ENCODE peak calls at places on chromosomes 3 and 15, in eight cellular contexts. M, I, C, Q, W, S, A and R are unnamed samples. For H3K36me3, the result is how much of the 10 kb centered on the place peaks cover.

GRCh38 chr15:38531509-38531908 is 33.1 kb downstream of the RASGRP1 start:
- DNase-seq in M (no peak), I (no peak), C (no peak), Q (no peak), W (no peak), S (no peak), A (peak), R (no peak)

GRCh38 chr15:89002281-89002761 is 85.9 kb upstream of the ABHD2 start:
- DNase-seq in M (no peak), I (no peak), C (no peak), Q (no peak), W (no peak), S (no peak), A (peak), R (peak)

GRCh38 chr15:71725215-71725955 is 85.0 kb upstream of the NR2E3 start:
- DNase-seq in M (no peak), I (no peak), C (no peak), Q (no peak), W (no peak), S (no peak), A (no peak), R (no peak)

GRCh38 chr3:26279091-26279490 is 343.5 kb upstream of the LRRC3B start:
- DNase-seq in M (no peak), I (no peak), C (no peak), Q (no peak), W (no peak), S (no peak), A (no peak), R (no peak)

GRCh38 chr15:39282663-39283208 is 298.1 kb upstream of the THBS1 start:
- DNase-seq in M (no peak), I (no peak), C (no peak), Q (no peak), W (no peak), S (no peak), A (no peak), R (no peak)

GRCh38 chr15:51191072-51191665 is 96.5 kb upstream of the TNFAIP8L3 start:
- DNase-seq in M (no peak), I (no peak), C (no peak), Q (no peak), W (no peak), S (no peak), A (no peak), R (no peak)

GRCh38 chr3:125024817-125025216 is 31.0 kb downstream of the HEG1 start:
- DNase-seq in M (peak), I (no peak), C (no peak), Q (peak), W (no peak), S (no peak), A (peak), R (no peak)

GRCh38 chr3:52453496-52454234 is at the start of gene TNNC1:
- DNase-seq in M (peak), I (no peak), C (no peak), Q (peak), W (no peak), S (peak), A (no peak), R (no peak)

GRCh38 chr15:70063992-70064379 is 33.7 kb downstream of the TLE3 start:
- DNase-seq in M (no peak), I (no peak), C (no peak), Q (no peak), W (no peak), S (no peak), A (no peak), R (no peak)

GRCh38 chr3:187748050-187748481 is 2.8 kb upstream of the BCL6 start:
- DNase-seq in M (peak), I (peak), C (peak), Q (peak), W (peak), S (peak), A (peak), R (no peak)

GRCh38 chr3:153001428-153001827 is 160.6 kb upstream of the RAP2B start:
- DNase-seq in M (no peak), I (no peak), C (no peak), Q (no peak), W (no peak), S (no peak), A (no peak), R (no peak)

GRCh38 chr3:25448750-25449684 is 21.0 kb downstream of the RARB start:
- DNase-seq in M (peak), I (no peak), C (no peak), Q (peak), W (peak), S (peak), A (peak), R (no peak)

GRCh38 chr3:147415337-147415736 is 6.2 kb downstream of the ZIC1 start:
- DNase-seq in M (no peak), I (no peak), C (no peak), Q (no peak), W (no peak), S (no peak), A (no peak), R (no peak)

GRCh38 chr3:184602406-184603155 is 41.0 kb downstream of the EPHB3 start:
- DNase-seq in M (no peak), I (no peak), C (no peak), Q (no peak), W (no peak), S (no peak), A (no peak), R (no peak)

GRCh38 chr15:70556376-70556775 is 207.0 kb downstream of the UACA start:
- DNase-seq in M (no peak), I (no peak), C (no peak), Q (no peak), W (no peak), S (no peak), A (no peak), R (no peak)

GRCh38 chr15:58038426-58039106 is 26.9 kb downstream of the ALDH1A2 start:
- DNase-seq in M (no peak), I (no peak), C (no peak), Q (peak), W (no peak), S (no peak), A (peak), R (no peak)

GRCh38 chr3:164470471-164470870 is 607.8 kb downstream of the SI start:
- DNase-seq in M (no peak), I (no peak), C (no peak), Q (no peak), W (no peak), S (no peak), A (peak), R (no peak)

GRCh38 chr15:50542051-50542450 is 4.4 kb downstream of the USP50 start:
- DNase-seq in M (no peak), I (no peak), C (no peak), Q (no peak), W (no peak), S (no peak), A (peak), R (peak)

GRCh38 chr3:81799403-81799802 is 38.0 kb upstream of the GBE1 start:
- DNase-seq in M (no peak), I (no peak), C (no peak), Q (no peak), W (no peak), S (no peak), A (peak), R (no peak)

GRCh38 chr3:42590989-42591756 is 513 bp downstream of the SS18L2 start:
- DNase-seq in M (no peak), I (no peak), C (no peak), Q (no peak), W (no peak), S (peak), A (no peak), R (no peak)

GRCh38 chr3:179037361-179037760 is 34.2 kb downstream of the ZMAT3 start:
- DNase-seq in M (peak), I (no peak), C (peak), Q (no peak), W (peak), S (peak), A (peak), R (peak)

GRCh38 chr15:66830358-66830757 is 128.3 kb downstream of the SMAD6 start:
- DNase-seq in M (peak), I (no peak), C (no peak), Q (no peak), W (no peak), S (no peak), A (peak), R (no peak)

GRCh38 chr3:56987238-56987932 is 73.1 kb upstream of the SPATA12 start:
- DNase-seq in M (no peak), I (no peak), C (no peak), Q (no peak), W (no peak), S (no peak), A (no peak), R (no peak)

GRCh38 chr15:80572337-80572736 is 122.8 kb upstream of the ABHD17C start:
- DNase-seq in M (no peak), I (no peak), C (no peak), Q (no peak), W (no peak), S (no peak), A (no peak), R (no peak)

GRCh38 chr15:32767236-32767635 is 49.4 kb downstream of the GREM1 start:
- DNase-seq in M (no peak), I (no peak), C (no peak), Q (no peak), W (no peak), S (no peak), A (peak), R (no peak)

GRCh38 chr3:27907929-27908328 is 185.8 kb upstream of the EOMES start:
- DNase-seq in M (no peak), I (no peak), C (no peak), Q (no peak), W (no peak), S (no peak), A (no peak), R (no peak)

GRCh38 chr15:67149859-67150824 is 84.7 kb downstream of the SMAD3 start:
- DNase-seq in M (peak), I (no peak), C (no peak), Q (peak), W (peak), S (no peak), A (peak), R (peak)

GRCh38 chr3:10283638-10284037 is 9.1 kb downstream of the GHRL start:
- DNase-seq in M (peak), I (no peak), C (no peak), Q (peak), W (no peak), S (no peak), A (no peak), R (no peak)

GRCh38 chr3:117139681-117140080 is 430.1 kb downstream of the TUSC7 start:
- DNase-seq in M (no peak), I (no peak), C (no peak), Q (no peak), W (no peak), S (no peak), A (no peak), R (no peak)

GRCh38 chr3:53252105-53252946 is 3.5 kb downstream of the TKT start:
- DNase-seq in M (no peak), I (no peak), C (no peak), Q (no peak), W (no peak), S (no peak), A (peak), R (no peak)

GRCh38 chr15:39118510-39118909 is 462.4 kb upstream of the THBS1 start:
- DNase-seq in M (no peak), I (no peak), C (no peak), Q (no peak), W (no peak), S (no peak), A (peak), R (peak)

GRCh38 chr15:42727740-42728355 is 9.1 kb downstream of the CDAN1 start:
- DNase-seq in M (no peak), I (no peak), C (no peak), Q (no peak), W (no peak), S (no peak), A (no peak), R (no peak)

GRCh38 chr3:42264399-42265058 is 1.5 kb downstream of the CCK start:
- DNase-seq in M (peak), I (no peak), C (no peak), Q (peak), W (no peak), S (no peak), A (peak), R (no peak)

GRCh38 chr3:50156991-50157493 is 1.9 kb downstream of the SEMA3F start:
- DNase-seq in M (no peak), I (no peak), C (no peak), Q (no peak), W (no peak), S (no peak), A (peak), R (no peak)

GRCh38 chr3:124587053-124587408 is 143.2 kb upstream of the UMPS start:
- DNase-seq in M (no peak), I (no peak), C (no peak), Q (peak), W (no peak), S (no peak), A (peak), R (no peak)

GRCh38 chr3:158731938-158732855 is at the start of gene RARRES1:
- DNase-seq in M (peak), I (no peak), C (no peak), Q (peak), W (no peak), S (peak), A (peak), R (no peak)

GRCh38 chr3:133209871-133210550 is 171.8 kb downstream of the TMEM108 start:
- DNase-seq in M (no peak), I (no peak), C (no peak), Q (no peak), W (no peak), S (no peak), A (peak), R (peak)

GRCh38 chr3:67329358-67329757 is 325.1 kb downstream of the SUCLG2 start:
- DNase-seq in M (no peak), I (no peak), C (no peak), Q (no peak), W (no peak), S (no peak), A (no peak), R (no peak)

GRCh38 chr15:50440932-50441331 is 16.7 kb downstream of the USP8 start:
- DNase-seq in M (no peak), I (no peak), C (no peak), Q (no peak), W (no peak), S (no peak), A (no peak), R (no peak)

GRCh38 chr3:171777608-171777995 is 32.7 kb downstream of the PLD1 start:
- DNase-seq in M (no peak), I (no peak), C (no peak), Q (no peak), W (no peak), S (no peak), A (no peak), R (no peak)

GRCh38 chr3:171775943-171776342 is 34.3 kb downstream of the PLD1 start:
- DNase-seq in M (no peak), I (no peak), C (no peak), Q (no peak), W (no peak), S (no peak), A (no peak), R (no peak)

GRCh38 chr3:171776411-171776810 is 33.9 kb downstream of the PLD1 start:
- DNase-seq in M (no peak), I (no peak), C (no peak), Q (no peak), W (no peak), S (no peak), A (no peak), R (no peak)

GRCh38 chr3:171778493-171778892 is 31.8 kb downstream of the PLD1 start:
- DNase-seq in M (no peak), I (no peak), C (no peak), Q (no peak), W (no peak), S (no peak), A (no peak), R (no peak)

DNA sequence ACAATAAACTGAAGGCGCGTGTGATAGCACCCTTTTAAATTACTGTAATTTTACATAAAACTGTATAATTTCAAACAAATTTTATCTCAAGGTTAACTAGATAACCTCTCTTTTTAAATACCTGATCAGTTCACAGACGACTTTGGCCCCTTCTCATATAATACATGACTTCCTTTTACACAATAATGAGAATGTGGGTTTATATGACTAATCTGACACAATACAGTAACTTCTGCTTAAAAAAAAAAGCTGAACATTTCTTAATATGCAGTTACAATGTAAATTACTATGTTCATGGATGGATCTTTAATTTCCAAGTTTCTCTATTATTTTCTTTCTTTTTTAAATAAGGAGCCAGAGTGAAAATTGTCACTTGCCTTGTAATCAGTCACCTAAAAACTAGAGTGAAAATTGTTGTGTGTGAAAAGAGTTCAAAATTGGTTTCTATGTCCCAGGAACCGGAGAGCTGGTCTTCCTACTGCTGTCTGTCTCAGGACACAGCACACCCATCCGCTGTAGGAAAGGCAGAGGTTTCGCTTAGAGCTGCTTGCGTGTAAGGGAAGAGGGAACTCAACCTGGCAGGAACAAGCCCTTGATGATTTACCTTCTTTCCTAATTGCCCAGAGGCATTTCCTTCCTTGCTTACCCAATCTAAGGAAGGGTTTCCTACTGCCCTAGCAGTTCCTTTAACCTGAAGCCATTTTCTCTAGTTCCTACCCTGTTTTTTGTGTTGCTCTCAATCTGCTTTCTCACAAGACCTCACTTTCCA is 33.3 kb downstream of the PLD1 start:
- DNase-seq in M (no peak), I (no peak), C (no peak), Q (no peak), W (no peak), S (no peak), A (no peak), R (no peak)
- H3K4me3 ChIP-seq in M (no peak), I (no peak), C (no peak), Q (no peak), W (no peak), S (no peak), A (no peak), R (no peak)

GRCh38 chr3:58281069-58281468 is 25.0 kb upstream of the RPP14 start:
- DNase-seq in M (no peak), I (no peak), C (no peak), Q (no peak), W (no peak), S (no peak), A (no peak), R (no peak)
- H3K36me3 ChIP-seq in M (under half), I (under half), C (under half), Q (under half), W (under half), S (half or more), A (under half), R (under half)

DNA sequence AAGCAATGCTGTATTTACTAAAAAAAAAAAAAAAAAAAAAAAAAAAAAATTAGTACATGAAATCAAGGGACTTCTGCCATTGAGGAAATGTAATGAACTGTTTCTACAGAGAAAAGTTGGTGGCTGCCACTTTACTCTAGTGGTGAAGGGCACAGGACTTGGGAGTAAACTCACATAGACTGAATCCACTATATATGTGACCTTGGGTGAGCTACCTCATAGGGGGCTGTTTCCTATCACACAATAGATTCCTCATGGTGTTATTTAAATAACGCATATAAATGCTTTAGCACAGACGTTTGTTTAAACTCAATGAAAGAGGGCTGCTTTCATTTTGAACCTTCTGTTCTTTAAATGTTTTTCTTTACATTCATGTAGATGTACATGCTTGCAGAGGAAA is 25.8 kb downstream of the TERC start:
- DNase-seq in M (no peak), I (no peak), C (no peak), Q (no peak), W (no peak), S (no peak), A (no peak), R (no peak)
- H3K4me3 ChIP-seq in M (no peak), I (no peak), C (no peak), Q (no peak), W (no peak), S (no peak), A (no peak), R (no peak)

GRCh38 chr15:56464893-56465520 is at the start of gene MNS1:
- DNase-seq in M (peak), I (peak), C (peak), Q (peak), W (peak), S (peak), A (peak), R (peak)

GRCh38 chr15:56469484-56469883 is 4.5 kb upstream of the MNS1 start:
- DNase-seq in M (no peak), I (no peak), C (no peak), Q (no peak), W (no peak), S (no peak), A (no peak), R (no peak)

GRCh38 chr15:56468271-56468912 is 3.5 kb upstream of the MNS1 start:
- DNase-seq in M (no peak), I (no peak), C (peak), Q (no peak), W (no peak), S (no peak), A (no peak), R (no peak)

GRCh38 chr15:56471440-56472069 is 6.6 kb upstream of the MNS1 start:
- DNase-seq in M (no peak), I (no peak), C (no peak), Q (no peak), W (no peak), S (no peak), A (no peak), R (no peak)

DNA sequence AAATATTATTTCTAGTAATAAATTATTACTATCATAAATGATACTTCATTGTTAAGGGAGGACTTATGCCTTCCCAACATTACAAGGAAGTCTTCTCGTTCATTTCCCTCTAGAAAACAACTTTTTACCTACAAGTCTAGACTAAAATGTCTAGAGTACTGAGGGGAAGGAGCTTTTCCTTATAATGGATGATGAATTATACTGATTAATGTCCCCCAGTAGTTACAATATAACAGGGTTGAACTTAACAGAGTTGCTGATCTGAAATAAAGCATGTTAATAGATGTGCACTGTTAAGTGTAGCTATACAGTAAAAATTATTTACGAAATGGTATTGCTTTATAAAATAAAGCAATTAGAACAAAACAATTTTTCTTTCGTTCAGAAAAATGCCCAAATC is 2.7 kb upstream of the MNS1 start:
- DNase-seq in M (no peak), I (no peak), C (no peak), Q (no peak), W (no peak), S (no peak), A (no peak), R (no peak)
- H3K36me3 ChIP-seq in M (under half), I (under half), C (under half), Q (under half), W (under half), S (under half), A (under half), R (under half)